ENCODE peak calls at places on chromosomes 3 and 15, in six cellular contexts. S, O, H, Q, Y and U are unnamed samples.

GRCh38 chr15:87753539-87753938 is 503.0 kb downstream of the NTRK3 start:
- DNase-seq in O (no peak), S (no peak), Y (no peak), Q (no peak), H (no peak), U (no peak)

GRCh38 chr3:148727242-148727641 is 29.5 kb downstream of the AGTR1 start:
- DNase-seq in Y (no peak), Q (peak), O (no peak), H (peak), S (no peak), U (no peak)

GRCh38 chr15:98787936-98788757 is 139.8 kb downstream of the IGF1R start:
- DNase-seq in S (peak), O (no peak), Y (no peak), Q (peak), H (peak), U (no peak)

GRCh38 chr3:133401374-133402135 is 1.7 kb downstream of the BFSP2 start:
- DNase-seq in O (no peak), H (no peak), Y (peak), Q (no peak), S (peak), U (no peak)

GRCh38 chr3:9701006-9701405 is 2.6 kb upstream of the CPNE9 start:
- DNase-seq in O (no peak), Y (no peak), Q (no peak), S (no peak), H (no peak), U (no peak)

GRCh38 chr3:107988464-107989156 is 102.2 kb downstream of the CD47 start:
- DNase-seq in H (peak), Y (peak), O (no peak), Q (no peak), S (peak), U (no peak)

GRCh38 chr3:25292604-25293003 is 135.5 kb upstream of the RARB start:
- DNase-seq in O (no peak), Q (no peak), H (no peak), Y (no peak), S (no peak), U (no peak)

GRCh38 chr3:127772776-127773751 is 49.3 kb downstream of the MGLL start:
- DNase-seq in S (no peak), Q (no peak), H (no peak), Y (no peak), O (no peak), U (no peak)

GRCh38 chr3:46860381-46861292 is 2.6 kb downstream of the MYL3 start:
- DNase-seq in H (peak), S (no peak), Y (no peak), O (no peak), Q (peak), U (no peak)

GRCh38 chr3:39809181-39809994 is at the start of gene MYRIP:
- DNase-seq in S (no peak), H (peak), Q (peak), O (no peak), Y (peak), U (no peak)